ENCODE peak calls at places on chromosomes 2 and 18, in six cellular contexts. One of them, this sample, is unnamed.

GRCh38 chr2:10495311-10495987 is 47.3 kb upstream of the ODC1 start:
- DNase-seq in T-helper 1 cell: no peak
- DNase-seq in GM12892: no peak
- DNase-seq in activated CD4-positive, alpha-beta T cell treated with anti-CD3 and anti-CD28 coated beads, Interleukin-2, amount 50 U/mL, for 24 hours: no peak
- DNase-seq in K562: no peak
- DNase-seq in fibroblast of the aortic adventitia: no peak
- DNase-seq in this sample: no peak

GRCh38 chr2:118224144-118224887 is 136.0 kb downstream of the INSIG2 start:
- DNase-seq in T-helper 1 cell: no peak
- DNase-seq in GM12892: peak
- DNase-seq in activated CD4-positive, alpha-beta T cell treated with anti-CD3 and anti-CD28 coated beads, Interleukin-2, amount 50 U/mL, for 24 hours: no peak
- DNase-seq in K562: no peak
- DNase-seq in fibroblast of the aortic adventitia: no peak
- DNase-seq in this sample: no peak

GRCh38 chr18:27075828-27076227 is 109.3 kb downstream of the CHST9 start:
- DNase-seq in T-helper 1 cell: no peak
- DNase-seq in GM12892: no peak
- DNase-seq in activated CD4-positive, alpha-beta T cell treated with anti-CD3 and anti-CD28 coated beads, Interleukin-2, amount 50 U/mL, for 24 hours: no peak
- DNase-seq in K562: no peak
- DNase-seq in fibroblast of the aortic adventitia: no peak
- DNase-seq in this sample: peak

GRCh38 chr2:69645026-69645425 is 1.5 kb upstream of the AAK1 start:
- DNase-seq in T-helper 1 cell: no peak
- DNase-seq in GM12892: no peak
- DNase-seq in activated CD4-positive, alpha-beta T cell treated with anti-CD3 and anti-CD28 coated beads, Interleukin-2, amount 50 U/mL, for 24 hours: no peak
- DNase-seq in K562: peak
- DNase-seq in fibroblast of the aortic adventitia: no peak
- DNase-seq in this sample: no peak

GRCh38 chr2:188853307-188853706 is 120.9 kb upstream of the COL3A1 start:
- DNase-seq in T-helper 1 cell: no peak
- DNase-seq in GM12892: no peak
- DNase-seq in activated CD4-positive, alpha-beta T cell treated with anti-CD3 and anti-CD28 coated beads, Interleukin-2, amount 50 U/mL, for 24 hours: no peak
- DNase-seq in K562: no peak
- DNase-seq in fibroblast of the aortic adventitia: peak
- DNase-seq in this sample: no peak

GRCh38 chr18:32271649-32272324 is 81.9 kb downstream of the MEP1B start:
- DNase-seq in T-helper 1 cell: no peak
- DNase-seq in GM12892: no peak
- DNase-seq in activated CD4-positive, alpha-beta T cell treated with anti-CD3 and anti-CD28 coated beads, Interleukin-2, amount 50 U/mL, for 24 hours: no peak
- DNase-seq in K562: peak
- DNase-seq in fibroblast of the aortic adventitia: peak
- DNase-seq in this sample: peak

GRCh38 chr2:192201116-192201515 is 6.4 kb upstream of the TMEFF2 start:
- DNase-seq in T-helper 1 cell: no peak
- DNase-seq in GM12892: no peak
- DNase-seq in activated CD4-positive, alpha-beta T cell treated with anti-CD3 and anti-CD28 coated beads, Interleukin-2, amount 50 U/mL, for 24 hours: no peak
- DNase-seq in K562: no peak
- DNase-seq in fibroblast of the aortic adventitia: no peak
- DNase-seq in this sample: no peak

GRCh38 chr2:116491292-116491691 is 1323.2 kb upstream of the DDX18 start:
- DNase-seq in T-helper 1 cell: no peak
- DNase-seq in GM12892: no peak
- DNase-seq in activated CD4-positive, alpha-beta T cell treated with anti-CD3 and anti-CD28 coated beads, Interleukin-2, amount 50 U/mL, for 24 hours: no peak
- DNase-seq in K562: no peak
- DNase-seq in fibroblast of the aortic adventitia: no peak
- DNase-seq in this sample: no peak

GRCh38 chr2:128606837-128607236 is 288.2 kb upstream of the HS6ST1 start:
- DNase-seq in T-helper 1 cell: no peak
- DNase-seq in GM12892: no peak
- DNase-seq in activated CD4-positive, alpha-beta T cell treated with anti-CD3 and anti-CD28 coated beads, Interleukin-2, amount 50 U/mL, for 24 hours: no peak
- DNase-seq in K562: no peak
- DNase-seq in fibroblast of the aortic adventitia: no peak
- DNase-seq in this sample: no peak

GRCh38 chr2:32697156-32697555 is 69.3 kb downstream of the TTC27 start:
- DNase-seq in T-helper 1 cell: no peak
- DNase-seq in GM12892: no peak
- DNase-seq in activated CD4-positive, alpha-beta T cell treated with anti-CD3 and anti-CD28 coated beads, Interleukin-2, amount 50 U/mL, for 24 hours: no peak
- DNase-seq in K562: no peak
- DNase-seq in fibroblast of the aortic adventitia: peak
- DNase-seq in this sample: no peak

GRCh38 chr2:174772492-174772801 is 8.2 kb upstream of the CHRNA1 start:
- DNase-seq in T-helper 1 cell: no peak
- DNase-seq in GM12892: no peak
- DNase-seq in activated CD4-positive, alpha-beta T cell treated with anti-CD3 and anti-CD28 coated beads, Interleukin-2, amount 50 U/mL, for 24 hours: no peak
- DNase-seq in K562: no peak
- DNase-seq in fibroblast of the aortic adventitia: no peak
- DNase-seq in this sample: no peak

GRCh38 chr2:3505771-3506170 is 13.6 kb downstream of the ADI1 start:
- DNase-seq in T-helper 1 cell: no peak
- DNase-seq in GM12892: no peak
- DNase-seq in activated CD4-positive, alpha-beta T cell treated with anti-CD3 and anti-CD28 coated beads, Interleukin-2, amount 50 U/mL, for 24 hours: no peak
- DNase-seq in K562: no peak
- DNase-seq in fibroblast of the aortic adventitia: no peak
- DNase-seq in this sample: no peak

This sample was measured in NCI-H1436.